ENCODE peak calls at places on chromosomes 11 and 22, in ten cellular contexts. N, S, F, X, V, L, I, E, Y and U are unnamed samples.

GRCh38 chr11:69293087-69293486 is 868 bp upstream of the MYEOV start:
- DNase-seq in N (no peak), S (no peak), F (peak; percentile 69), X (no peak), V (no peak), L (no peak), I (no peak), E (no peak), Y (no peak), U (no peak)

GRCh38 chr11:68297812-68298658 is 14.4 kb upstream of the LRP5 start:
- DNase-seq in N (peak; percentile 61), S (peak; percentile 24), F (peak; percentile 89), X (peak; percentile 74), V (peak; percentile 85), L (peak; percentile 95), I (no peak), E (peak; percentile 82), Y (peak; percentile 83), U (peak; percentile 68)

GRCh38 chr11:69889400-69890372 is 70.5 kb upstream of the FGF3 start:
- DNase-seq in N (no peak), S (no peak), F (no peak), X (no peak), V (peak; percentile 52), L (no peak), I (no peak), E (no peak), Y (no peak), U (no peak)

GRCh38 chr11:95499516-95500135 is 268.6 kb upstream of the SESN3 start:
- DNase-seq in N (no peak), S (no peak), F (no peak), X (no peak), V (no peak), L (no peak), I (peak; percentile 51), E (no peak), Y (no peak), U (peak; percentile 12)

GRCh38 chr22:49953027-49953679 is 7.4 kb upstream of the PIM3 start:
- DNase-seq in N (no peak), S (no peak), F (peak; percentile 85), X (no peak), V (no peak), L (no peak), I (no peak), E (no peak), Y (no peak), U (no peak)

GRCh38 chr22:39362271-39362670 is 12.5 kb downstream of the SYNGR1 start:
- DNase-seq in N (no peak), S (no peak), F (no peak), X (no peak), V (peak; percentile 62), L (no peak), I (no peak), E (peak; percentile 97), Y (no peak), U (no peak)

GRCh38 chr11:76186776-76187279 is 19.5 kb downstream of the WNT11 start:
- DNase-seq in N (no peak), S (no peak), F (no peak), X (no peak), V (no peak), L (no peak), I (no peak), E (no peak), Y (no peak), U (no peak)

GRCh38 chr22:39204216-39204615 is 40.6 kb downstream of the PDGFB start:
- DNase-seq in N (no peak), S (no peak), F (peak; percentile 35), X (no peak), V (no peak), L (no peak), I (no peak), E (no peak), Y (no peak), U (no peak)

GRCh38 chr11:3802016-3802790 is 4.8 kb upstream of the NUP98 start:
- DNase-seq in N (no peak), S (no peak), F (no peak), X (no peak), V (no peak), L (no peak), I (peak; percentile 40), E (no peak), Y (no peak), U (peak; percentile 39)

GRCh38 chr11:69356703-69357457 is 62.9 kb downstream of the MYEOV start:
- DNase-seq in N (peak; percentile 44), S (no peak), F (peak; percentile 41), X (no peak), V (no peak), L (peak; percentile 13), I (no peak), E (no peak), Y (no peak), U (no peak)

GRCh38 chr11:65792456-65792855 is 5.6 kb downstream of the OVOL1 start:
- DNase-seq in N (no peak), S (no peak), F (no peak), X (no peak), V (no peak), L (peak; percentile 33), I (no peak), E (no peak), Y (no peak), U (no peak)

GRCh38 chr11:78453140-78453935 is 35.7 kb upstream of the GAB2 start:
- DNase-seq in N (no peak), S (no peak), F (no peak), X (no peak), V (no peak), L (no peak), I (no peak), E (no peak), Y (no peak), U (peak; percentile 18)

GRCh38 chr22:44396727-44397722 is 84.3 kb upstream of the SHISAL1 start:
- DNase-seq in N (no peak), S (no peak), F (peak; percentile 30), X (peak; percentile 44), V (no peak), L (no peak), I (no peak), E (no peak), Y (no peak), U (no peak)

DNA sequence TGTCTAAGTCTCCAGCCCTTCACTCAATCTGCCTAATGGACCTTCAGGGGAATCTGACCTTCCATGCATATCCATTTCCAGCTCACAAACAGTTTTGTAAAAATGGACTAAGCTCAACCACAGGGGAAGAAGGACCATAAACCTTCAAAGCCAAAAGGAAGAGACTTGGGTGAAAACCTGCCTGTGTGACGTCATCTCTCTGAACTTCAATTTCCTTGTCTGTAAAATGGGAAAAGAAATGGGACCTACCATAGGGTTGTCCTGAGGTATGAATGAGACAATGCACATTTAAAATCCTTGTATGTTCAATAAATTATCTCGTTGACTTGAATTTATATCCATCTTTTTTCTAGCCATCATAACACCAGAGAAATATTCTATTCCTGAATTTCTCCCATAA is 370.7 kb downstream of the INSC start:
- DNase-seq in N (no peak), S (no peak), F (no peak), X (no peak), V (no peak), L (no peak), I (no peak), E (no peak), Y (no peak), U (no peak)
- TF ChIP-seq CTCF in N (no peak), S (no peak), F (no peak), X (no peak), V (no peak), L (no peak), I (no peak), E (no peak), Y (no peak), U (no peak)

GRCh38 chr11:112227002-112227401 is 774 bp downstream of the PTS start:
- DNase-seq in N (peak; percentile 31), S (no peak), F (no peak), X (no peak), V (peak; percentile 12), L (no peak), I (no peak), E (no peak), Y (peak; percentile 17), U (peak; percentile 49)
- H3K4me3 ChIP-seq in N (peak overlapping the region; percentile 72), S (peak overlapping the region; percentile 81), F (peak overlapping the region; percentile 69), X (peak overlapping the region; percentile 99), V (peak overlapping the region; percentile 85), L (peak overlapping the region; percentile 74), I (peak overlapping the region; percentile 83), E (peak overlapping the region; percentile 93), Y (peak overlapping the region; percentile 92), U (peak overlapping the region; percentile 87)

GRCh38 chr11:67118801-67119576 is at the start of gene KDM2A:
- DNase-seq in N (peak; percentile 98), S (peak; percentile 98), F (peak; percentile 100), X (peak; percentile 99), V (peak; percentile 97), L (peak; percentile 99), I (peak; percentile 86), E (peak; percentile 99), Y (peak; percentile 99), U (peak; percentile 99)
- TF ChIP-seq CTCF in N (no peak), S (no peak), F (peak; percentile 29), X (no peak), V (no peak), L (peak; percentile 8), I (no peak), E (peak; percentile 17), Y (no peak), U (no peak)

GRCh38 chr11:74685905-74686304 is 45.3 kb downstream of the CHRDL2 start:
- DNase-seq in N (no peak), S (no peak), F (peak; percentile 74), X (no peak), V (no peak), L (no peak), I (no peak), E (no peak), Y (no peak), U (no peak)

GRCh38 chr11:74685338-74685737 is 45.9 kb downstream of the CHRDL2 start:
- DNase-seq in N (no peak), S (no peak), F (peak; percentile 1), X (no peak), V (no peak), L (no peak), I (no peak), E (no peak), Y (no peak), U (no peak)

GRCh38 chr11:74683279-74683871 is 47.9 kb downstream of the CHRDL2 start:
- DNase-seq in N (no peak), S (no peak), F (peak; percentile 57), X (no peak), V (peak; percentile 72), L (no peak), I (no peak), E (no peak), Y (no peak), U (no peak)

GRCh38 chr11:74683941-74684481 is 47.2 kb downstream of the CHRDL2 start:
- DNase-seq in N (no peak), S (no peak), F (peak; percentile 17), X (no peak), V (peak; percentile 16), L (no peak), I (no peak), E (no peak), Y (no peak), U (no peak)

DNA sequence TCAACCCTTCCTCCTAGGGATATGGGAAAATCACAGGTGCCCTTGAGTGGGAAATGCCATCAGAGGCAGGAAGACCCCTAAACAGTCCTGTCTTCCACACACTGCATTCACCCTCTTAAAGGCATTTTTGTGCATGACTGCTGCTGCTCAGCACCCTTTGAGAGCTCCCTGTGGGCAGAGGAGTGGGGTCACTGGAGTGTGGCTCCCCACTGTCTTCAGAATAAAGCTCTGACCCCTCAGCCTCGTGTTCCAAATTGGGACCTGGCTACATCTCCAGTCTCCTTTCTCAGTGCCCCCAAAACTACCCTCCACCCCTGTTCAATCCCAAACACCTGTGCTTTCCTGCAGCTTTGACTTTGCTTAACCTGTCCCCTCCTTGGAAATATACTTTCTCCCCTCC is 46.6 kb downstream of the CHRDL2 start:
- DNase-seq in N (no peak), S (no peak), F (peak; percentile 6), X (no peak), V (no peak), L (no peak), I (no peak), E (no peak), Y (no peak), U (no peak)
- H3K4me3 ChIP-seq in N (no peak overlapping the region), S (no peak overlapping the region), F (no peak overlapping the region), X (no peak overlapping the region), V (no peak overlapping the region), L (no peak overlapping the region), I (no peak overlapping the region), E (no peak overlapping the region), Y (no peak overlapping the region), U (no peak overlapping the region)